ENCODE peak calls at places on chromosomes 13 and 19, in seven cellular contexts. H, M, I, A, Y, O and U are unnamed samples. For H3K36me3, the result is how much of the 10 kb centered on the place peaks cover.

GRCh38 chr13:29810145-29810742 is 40.2 kb downstream of the UBL3 start:
- DNase-seq in A (no peak), I (no peak), O (no peak), M (peak), H (no peak), Y (no peak), U (no peak)

GRCh38 chr13:53068841-53069520 is 40.4 kb downstream of the OLFM4 start:
- DNase-seq in O (no peak), H (no peak), I (no peak), M (no peak), A (peak), Y (no peak), U (no peak)

GRCh38 chr13:72561791-72562190 is 165.6 kb downstream of the MZT1 start:
- DNase-seq in H (no peak), M (no peak), Y (no peak), A (no peak), O (no peak), I (no peak), U (no peak)

GRCh38 chr19:48591021-48591420 is 15.5 kb upstream of the SPACA4 start:
- DNase-seq in I (peak), M (no peak), H (no peak), O (no peak), A (peak), Y (no peak), U (peak)

GRCh38 chr13:111577429-111577828 is 257.0 kb downstream of the TEX29 start:
- DNase-seq in H (no peak), I (no peak), M (no peak), A (no peak), O (no peak), Y (no peak), U (no peak)

GRCh38 chr19:30898353-30899103 is 450.7 kb downstream of the TSHZ3 start:
- DNase-seq in A (peak), H (no peak), O (no peak), I (no peak), Y (no peak), M (no peak), U (no peak)

GRCh38 chr19:10285393-10285792 is 1.4 kb upstream of the ICAM4 start:
- DNase-seq in O (no peak), H (no peak), M (no peak), I (no peak), A (no peak), Y (no peak), U (no peak)

GRCh38 chr13:74202129-74202528 is 67.9 kb upstream of the KLF12 start:
- DNase-seq in A (no peak), O (no peak), H (no peak), I (no peak), Y (no peak), M (no peak), U (no peak)

GRCh38 chr19:15479391-15480345 is at the start of gene PGLYRP2:
- DNase-seq in M (no peak), I (no peak), H (no peak), O (no peak), Y (no peak), A (peak), U (peak)

GRCh38 chr13:33188093-33188882 is 97.3 kb downstream of the STARD13 start:
- DNase-seq in O (no peak), H (no peak), I (peak), A (no peak), Y (no peak), M (peak), U (peak)

GRCh38 chr13:49084961-49085360 is 109.2 kb downstream of the FNDC3A start:
- DNase-seq in M (peak), O (no peak), Y (no peak), I (no peak), H (no peak), A (no peak), U (no peak)

GRCh38 chr13:50609016-50609415 is 234.5 kb downstream of the DLEU7 start:
- DNase-seq in M (no peak), O (no peak), Y (no peak), H (no peak), I (no peak), A (no peak), U (no peak)

GRCh38 chr19:40594657-40595077 is 6.5 kb upstream of the LTBP4 start:
- DNase-seq in H (no peak), O (no peak), I (peak), Y (no peak), M (peak), A (no peak), U (peak)

GRCh38 chr13:75763511-75763910 is 127.4 kb downstream of the LMO7 start:
- DNase-seq in H (no peak), A (no peak), I (no peak), M (no peak), O (no peak), Y (no peak), U (no peak)

GRCh38 chr19:1266116-1266817 is 2.9 kb upstream of the CIRBP start:
- DNase-seq in A (peak), H (peak), Y (no peak), O (peak), I (peak), M (peak), U (peak)

GRCh38 chr13:113371061-113371460 is 7.1 kb upstream of the GRTP1 start:
- DNase-seq in A (no peak), I (no peak), Y (no peak), H (no peak), O (no peak), M (no peak), U (no peak)

GRCh38 chr19:49636230-49636932 is 3.6 kb downstream of the RRAS start:
- DNase-seq in I (peak), H (no peak), Y (no peak), O (no peak), A (no peak), M (no peak), U (no peak)

GRCh38 chr13:106617561-106617960 is 49.6 kb upstream of the ARGLU1 start:
- DNase-seq in H (peak), Y (no peak), O (no peak), A (peak), M (peak), I (no peak), U (peak)

GRCh38 chr19:38599722-38600121 is 18.0 kb downstream of the MAP4K1 start:
- DNase-seq in A (no peak), H (no peak), O (no peak), M (no peak), Y (no peak), I (no peak), U (no peak)

GRCh38 chr19:33796164-33797100 is at the start of gene KCTD15:
- DNase-seq in Y (no peak), H (peak), M (peak), A (peak), I (peak), O (peak), U (peak)

GRCh38 chr13:84985860-84986259 is 813.4 kb downstream of the SLITRK6 start:
- DNase-seq in H (no peak), M (no peak), I (no peak), A (peak), O (no peak), Y (no peak), U (no peak)

GRCh38 chr13:44309771-44310767 is 63.6 kb upstream of the SERP2 start:
- DNase-seq in M (peak), H (no peak), Y (no peak), O (no peak), I (no peak), A (no peak), U (no peak)

GRCh38 chr19:3551808-3552095 is 5.6 kb downstream of the MFSD12 start:
- DNase-seq in Y (no peak), I (no peak), O (no peak), A (no peak), M (no peak), H (no peak), U (no peak)

GRCh38 chr19:54069482-54069881 is 5.8 kb upstream of the VSTM1 start:
- DNase-seq in A (no peak), Y (no peak), I (no peak), O (no peak), H (no peak), M (no peak), U (no peak)

GRCh38 chr19:33409035-33409434 is 35.5 kb downstream of the CEBPG start:
- DNase-seq in M (no peak), A (no peak), H (no peak), I (no peak), Y (no peak), O (no peak), U (no peak)

GRCh38 chr19:12521996-12522395 is 29.3 kb downstream of the ZNF564 start:
- DNase-seq in I (no peak), O (no peak), M (no peak), A (peak), H (no peak), Y (no peak), U (no peak)

GRCh38 chr19:8640402-8641004 is 10.1 kb downstream of the NFILZ start:
- DNase-seq in I (no peak), A (no peak), H (no peak), Y (no peak), M (no peak), O (peak), U (peak)

GRCh38 chr19:8224394-8225145 is 15.4 kb downstream of the CERS4 start:
- DNase-seq in I (no peak), O (no peak), A (no peak), Y (no peak), H (no peak), M (no peak), U (peak)

GRCh38 chr19:8324186-8325050 is 3.1 kb downstream of the RPS28 start:
- DNase-seq in A (peak), O (no peak), I (no peak), Y (no peak), M (no peak), H (no peak), U (no peak)

GRCh38 chr13:36533806-36534205 is 101.5 kb downstream of the CCNA1 start:
- DNase-seq in H (no peak), A (no peak), O (no peak), I (no peak), Y (no peak), M (peak), U (no peak)

GRCh38 chr13:110329258-110329657 is 22.2 kb downstream of the COL4A2 start:
- DNase-seq in I (no peak), Y (no peak), M (peak), O (no peak), H (no peak), A (no peak), U (no peak)

GRCh38 chr13:109918179-109918651 is 131.8 kb upstream of the IRS2 start:
- DNase-seq in M (peak), O (peak), H (no peak), A (no peak), Y (no peak), I (peak), U (peak)

GRCh38 chr19:51354742-51355148 is 11.4 kb downstream of the ETFB start:
- DNase-seq in I (peak), O (peak), A (peak), M (peak), H (peak), Y (no peak), U (no peak)

GRCh38 chr19:39310558-39311311 is 9.9 kb downstream of the LRFN1 start:
- DNase-seq in Y (no peak), O (no peak), I (no peak), M (no peak), A (peak), H (no peak), U (peak)

GRCh38 chr13:43191561-43191960 is 168.2 kb downstream of the DNAJC15 start:
- DNase-seq in O (no peak), Y (no peak), M (no peak), I (no peak), A (no peak), H (no peak), U (no peak)

GRCh38 chr19:48698046-48698445 is 2.3 kb downstream of the FUT2 start:
- DNase-seq in M (peak), A (no peak), H (no peak), I (peak), Y (no peak), O (no peak), U (peak)

GRCh38 chr19:53094749-53095575 is 8.3 kb downstream of the ZNF160 start:
- DNase-seq in I (no peak), H (peak), A (peak), M (no peak), Y (no peak), O (peak), U (no peak)

GRCh38 chr13:65856464-65856863 is 1373.7 kb downstream of the PCDH9 start:
- DNase-seq in A (no peak), Y (no peak), O (peak), H (no peak), M (peak), I (peak), U (peak)

DNA sequence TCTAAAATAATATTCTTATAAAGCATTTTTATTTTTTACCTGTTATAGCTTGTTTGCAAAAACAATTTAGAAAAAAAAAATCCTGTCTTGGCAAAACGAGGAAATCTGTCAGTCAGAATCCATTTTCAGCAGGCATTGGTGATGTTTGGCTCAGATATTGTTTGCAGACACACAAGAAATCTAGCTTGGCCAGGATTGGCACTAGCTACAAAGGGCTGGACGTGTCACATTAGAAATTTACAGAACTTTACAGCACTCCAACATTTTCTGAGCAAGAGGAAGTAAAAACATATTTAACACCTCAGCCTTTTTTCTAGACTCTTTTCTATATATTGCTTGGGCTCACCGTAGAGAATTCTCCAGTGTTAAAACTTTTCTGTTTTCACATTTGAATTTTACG is 9.9 kb downstream of the ZNF91 start:
- DNase-seq in I (no peak), H (no peak), Y (no peak), A (no peak), M (no peak), O (no peak), U (no peak)
- H3K36me3 ChIP-seq in I (half or more), H (half or more), Y (under half), A (under half), M (under half), O (under half), U (half or more)

GRCh38 chr13:97306106-97306505 is 84.0 kb downstream of the MBNL2 start:
- DNase-seq in I (no peak), M (no peak), O (no peak), H (no peak), Y (no peak), A (no peak), U (no peak)
- H3K4me2 ChIP-seq in I (no peak), M (no peak), O (no peak), H (no peak), Y (peak), A (no peak), U (no peak)

DNA sequence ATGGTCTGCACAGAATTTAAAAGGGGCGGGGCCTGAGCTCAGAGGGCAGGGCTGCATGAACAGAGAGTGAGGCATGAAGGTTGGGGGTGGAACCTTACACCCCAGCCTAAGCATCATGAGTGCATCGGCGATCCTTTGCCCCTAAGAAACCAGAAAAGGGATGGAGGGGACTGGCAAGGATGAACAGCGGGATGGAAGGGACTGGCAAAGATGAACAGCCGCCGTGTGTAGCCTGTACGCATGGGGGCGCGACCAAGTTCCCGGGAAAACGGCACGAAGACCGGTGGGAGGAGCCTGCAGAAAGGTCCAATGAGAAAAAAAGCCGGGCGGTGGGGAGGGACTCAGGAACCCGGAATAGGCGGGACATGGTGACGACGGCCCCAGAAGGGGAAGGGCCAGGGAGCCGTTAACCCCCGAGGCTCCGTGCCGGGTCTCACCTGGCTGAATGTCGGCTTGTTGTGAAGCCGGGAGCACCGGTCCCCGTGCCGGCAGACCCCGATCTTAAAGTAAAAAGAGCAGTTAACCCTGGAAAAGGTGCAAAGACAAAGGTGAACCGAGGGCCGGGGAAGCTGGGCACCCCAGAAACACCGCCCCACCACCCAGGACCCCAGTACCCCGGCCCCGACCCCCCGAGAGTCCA is 410 bp downstream of the U2AF1L4 start:
- DNase-seq in Y (peak), I (peak), O (peak), M (peak), A (peak), H (peak), U (peak)
- H3K36me3 ChIP-seq in Y (under half), I (under half), O (under half), M (under half), A (under half), H (under half), U (under half)

DNA sequence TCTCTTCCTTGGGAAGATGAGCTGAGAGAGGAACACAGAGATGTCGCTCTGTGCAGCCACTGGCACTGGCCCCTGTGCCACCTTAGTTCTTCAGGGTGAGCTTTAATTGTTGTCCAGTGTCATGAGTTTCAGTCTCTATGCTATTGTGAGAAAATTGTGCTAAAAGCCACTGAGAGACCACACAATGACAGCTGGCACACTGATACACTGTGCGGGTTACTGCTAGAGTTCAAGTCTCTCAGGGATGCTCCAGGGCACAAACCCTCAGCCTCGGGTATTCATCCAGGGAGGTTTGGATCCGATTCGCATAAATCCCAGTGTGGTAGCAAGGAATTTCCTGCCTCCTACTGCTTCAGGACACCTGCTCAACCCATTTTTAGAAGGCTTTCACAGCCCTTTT is 68.1 kb upstream of the EDNRB start:
- DNase-seq in Y (no peak), A (peak), M (no peak), O (no peak), H (no peak), I (no peak), U (no peak)
- H3K4me2 ChIP-seq in Y (no peak), A (no peak), M (no peak), O (no peak), H (no peak), I (no peak), U (no peak)

GRCh38 chr19:13968999-13969398 is 16.7 kb downstream of the DCAF15 start:
- DNase-seq in M (no peak), O (no peak), A (no peak), H (no peak), I (no peak), Y (no peak), U (no peak)
- H3K36me3 ChIP-seq in M (under half), O (under half), A (under half), H (half or more), I (under half), Y (under half), U (under half)

DNA sequence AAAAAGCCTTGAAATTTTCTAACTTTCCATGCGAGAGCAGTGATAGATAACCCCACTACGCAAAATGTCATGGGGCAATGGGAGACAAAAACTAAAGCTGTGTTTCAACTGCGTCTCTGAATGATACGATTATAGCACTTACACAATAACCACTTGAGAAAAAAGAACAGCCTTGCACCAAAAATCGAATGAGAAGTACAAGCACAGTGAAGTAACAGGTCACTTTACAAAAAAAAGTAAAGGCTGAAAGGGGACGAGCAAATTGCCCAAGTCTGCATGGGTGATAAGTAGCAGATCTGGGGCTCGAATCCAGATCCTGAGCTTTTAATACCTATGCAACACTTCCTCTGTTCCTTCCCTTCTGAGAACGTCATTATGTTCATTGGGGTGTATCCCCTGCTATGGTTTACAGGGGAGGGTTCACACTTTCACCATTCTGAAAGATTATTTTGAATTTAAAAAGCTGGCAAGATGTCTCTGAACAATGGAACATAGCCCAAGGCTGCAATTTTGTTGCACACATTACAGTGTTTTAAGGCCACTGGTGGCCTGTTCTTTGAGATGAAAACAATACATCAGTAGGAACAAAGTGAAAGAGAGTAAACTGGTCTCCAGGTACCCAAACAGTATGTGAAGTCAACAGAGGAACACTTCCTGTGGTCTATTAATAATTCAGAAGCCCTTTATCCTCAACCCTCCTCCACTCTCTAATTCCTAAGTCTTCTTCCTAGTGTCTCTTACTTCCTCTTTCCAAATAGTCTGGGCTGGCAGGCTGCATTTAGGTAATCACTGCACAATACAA is 3.1 kb downstream of the CPB2 start:
- DNase-seq in I (no peak), A (no peak), O (no peak), M (no peak), H (no peak), Y (no peak), U (no peak)
- H3K4me2 ChIP-seq in I (no peak), A (no peak), O (no peak), M (no peak), H (no peak), Y (no peak), U (no peak)

GRCh38 chr19:16649734-16650133 is 10.2 kb downstream of the SMIM7 start:
- DNase-seq in M (no peak), H (no peak), A (no peak), O (no peak), Y (no peak), I (no peak), U (peak)

GRCh38 chr19:16655727-16656126 is 4.2 kb downstream of the SMIM7 start:
- DNase-seq in I (no peak), H (no peak), M (no peak), A (no peak), O (no peak), Y (no peak), U (no peak)

GRCh38 chr19:16654621-16655020 is 5.3 kb downstream of the SMIM7 start:
- DNase-seq in H (no peak), Y (no peak), M (peak), I (no peak), O (no peak), A (no peak), U (no peak)

GRCh38 chr19:16654151-16654550 is 5.8 kb downstream of the SMIM7 start:
- DNase-seq in M (no peak), O (no peak), Y (peak), H (no peak), A (peak), I (peak), U (no peak)

GRCh38 chr19:16650821-16651220 is 9.1 kb downstream of the SMIM7 start:
- DNase-seq in O (no peak), H (no peak), Y (no peak), M (no peak), A (no peak), I (no peak), U (no peak)
- H3K36me3 ChIP-seq in O (under half), H (half or more), Y (under half), M (under half), A (under half), I (half or more), U (under half)